ENCODE peak calls at places on chromosomes 4 and X, in four cellular contexts. P, O, F and B are unnamed samples.

GRCh38 chr4:82652062-82652461 is 90.3 kb upstream of the TMEM150C start:
- DNase-seq in P (no peak), O (no peak), F (no peak), B (no peak)

GRCh38 chrX:106707771-106708454 is 18.6 kb upstream of the RNF128 start:
- DNase-seq in P (no peak), O (no peak), F (no peak), B (no peak)

GRCh38 chr4:162061214-162061613 is 102.6 kb downstream of the FSTL5 start:
- DNase-seq in P (no peak), O (no peak), F (no peak), B (no peak)

GRCh38 chr4:136831553-136831952 is 700.7 kb downstream of the PCDH18 start:
- DNase-seq in P (no peak), O (no peak), F (no peak), B (no peak)

GRCh38 chrX:1661048-1661921 is 46.4 kb downstream of the ASMT start:
- DNase-seq in P (no peak), O (peak), F (peak), B (no peak)

GRCh38 chrX:19625612-19626011 is 110.3 kb upstream of the MAP3K15 start:
- DNase-seq in P (no peak), O (no peak), F (no peak), B (peak)

GRCh38 chr4:118762753-118763477 is 73.0 kb downstream of the SEC24D start:
- DNase-seq in P (no peak), O (no peak), F (no peak), B (no peak)

GRCh38 chr4:38867478-38868054 is at the start of gene FAM114A1:
- DNase-seq in P (peak), O (no peak), F (peak), B (peak)

GRCh38 chr4:39435875-39436563 is 22.7 kb downstream of the RPL9 start:
- DNase-seq in P (no peak), O (no peak), F (no peak), B (no peak)

GRCh38 chrX:155065035-155065734 is 5.8 kb downstream of the CMC4 start:
- DNase-seq in P (no peak), O (no peak), F (no peak), B (no peak)

GRCh38 chr4:8409271-8410065 is 31.1 kb downstream of the ACOX3 start:
- DNase-seq in P (no peak), O (peak), F (peak), B (peak)

GRCh38 chr4:184746532-184746870 is 12.6 kb upstream of the CENPU start:
- DNase-seq in P (no peak), O (no peak), F (no peak), B (peak)

GRCh38 chr4:125070869-125071268 is 243.9 kb upstream of the FAT4 start:
- DNase-seq in P (no peak), O (no peak), F (no peak), B (peak)

GRCh38 chrX:30863969-30864368 is 25.1 kb downstream of the TAB3 start:
- DNase-seq in P (no peak), O (no peak), F (no peak), B (no peak)

GRCh38 chrX:133405498-133406180 is 9.7 kb downstream of the GPC4 start:
- DNase-seq in P (no peak), O (no peak), F (no peak), B (no peak)

GRCh38 chrX:53294024-53294648 is 12.8 kb upstream of the IQSEC2 start:
- DNase-seq in P (no peak), O (no peak), F (no peak), B (no peak)

GRCh38 chrX:32852203-32852602 is 359.1 kb downstream of the DMD start:
- DNase-seq in P (no peak), O (no peak), F (no peak), B (no peak)